ENCODE peak calls at places on chromosomes 4 and X, in five cellular contexts. One of them, this sample, is unnamed.

GRCh38 chrX:57453901-57454300 is 137.9 kb upstream of the ZXDB start:
- DNase-seq in esophagus squamous epithelium: no peak
- DNase-seq in sigmoid colon: no peak
- DNase-seq in cardiac muscle cell: peak; percentile 17
- DNase-seq in stomach: no peak
- DNase-seq in this sample: no peak

GRCh38 chrX:774536-774935 is 143.9 kb downstream of the SHOX start:
- DNase-seq in esophagus squamous epithelium: no peak
- DNase-seq in sigmoid colon: no peak
- DNase-seq in cardiac muscle cell: no peak
- DNase-seq in stomach: no peak
- DNase-seq in this sample: no peak

GRCh38 chrX:107730991-107731766 is 44.4 kb downstream of the TSC22D3 start:
- DNase-seq in esophagus squamous epithelium: no peak
- DNase-seq in sigmoid colon: no peak
- DNase-seq in cardiac muscle cell: no peak
- DNase-seq in stomach: no peak
- DNase-seq in this sample: no peak

GRCh38 chrX:31060013-31060412 is 11.8 kb downstream of the FTHL17 start:
- DNase-seq in esophagus squamous epithelium: no peak
- DNase-seq in sigmoid colon: no peak
- DNase-seq in cardiac muscle cell: no peak
- DNase-seq in stomach: no peak
- DNase-seq in this sample: no peak

GRCh38 chrX:107448625-107449468 is 605 bp upstream of the FRMPD3 start:
- DNase-seq in esophagus squamous epithelium: no peak
- DNase-seq in sigmoid colon: no peak
- DNase-seq in cardiac muscle cell: peak; percentile 64
- DNase-seq in stomach: no peak
- DNase-seq in this sample: no peak

GRCh38 chrX:2584216-2584615 is 83.4 kb upstream of the DHRSX start:
- DNase-seq in esophagus squamous epithelium: no peak
- DNase-seq in sigmoid colon: no peak
- DNase-seq in cardiac muscle cell: peak; percentile 26
- DNase-seq in stomach: no peak
- DNase-seq in this sample: no peak

GRCh38 chrX:107505223-107505622 is 55.8 kb downstream of the FRMPD3 start:
- DNase-seq in esophagus squamous epithelium: no peak
- DNase-seq in sigmoid colon: no peak
- DNase-seq in cardiac muscle cell: no peak
- DNase-seq in stomach: no peak
- DNase-seq in this sample: no peak

GRCh38 chr4:148216321-148216720 is 225.9 kb downstream of the NR3C2 start:
- DNase-seq in esophagus squamous epithelium: no peak
- DNase-seq in sigmoid colon: no peak
- DNase-seq in cardiac muscle cell: no peak
- DNase-seq in stomach: no peak
- DNase-seq in this sample: no peak

GRCh38 chrX:1506916-1507315 is 30.1 kb downstream of the P2RY8 start:
- DNase-seq in esophagus squamous epithelium: no peak
- DNase-seq in sigmoid colon: no peak
- DNase-seq in cardiac muscle cell: no peak
- DNase-seq in stomach: no peak
- DNase-seq in this sample: no peak

GRCh38 chr4:183073838-183074145 is 25.3 kb upstream of the WWC2 start:
- DNase-seq in esophagus squamous epithelium: no peak
- DNase-seq in sigmoid colon: no peak
- DNase-seq in cardiac muscle cell: no peak
- DNase-seq in stomach: no peak
- DNase-seq in this sample: no peak

GRCh38 chrX:108070891-108071290 is 20.5 kb downstream of the PSMD10 start:
- DNase-seq in esophagus squamous epithelium: no peak
- DNase-seq in sigmoid colon: no peak
- DNase-seq in cardiac muscle cell: no peak
- DNase-seq in stomach: no peak
- DNase-seq in this sample: no peak

GRCh38 chr4:87901426-87901825 is 68.7 kb downstream of the MEPE start:
- DNase-seq in esophagus squamous epithelium: no peak
- DNase-seq in sigmoid colon: no peak
- DNase-seq in cardiac muscle cell: no peak
- DNase-seq in stomach: no peak
- DNase-seq in this sample: no peak

GRCh38 chrX:110081740-110082139 is 78.8 kb downstream of the TMEM164 start:
- DNase-seq in esophagus squamous epithelium: no peak
- DNase-seq in sigmoid colon: peak; percentile 72
- DNase-seq in cardiac muscle cell: no peak
- DNase-seq in stomach: peak; percentile 39
- DNase-seq in this sample: no peak

GRCh38 chrX:153413731-153414130 is 2.5 kb downstream of the ZFP92 start:
- DNase-seq in esophagus squamous epithelium: no peak
- DNase-seq in sigmoid colon: no peak
- DNase-seq in cardiac muscle cell: no peak
- DNase-seq in stomach: no peak
- DNase-seq in this sample: no peak

GRCh38 chr4:112418092-112418491 is 97.9 kb downstream of the NEUROG2 start:
- DNase-seq in esophagus squamous epithelium: no peak
- DNase-seq in sigmoid colon: no peak
- DNase-seq in cardiac muscle cell: peak; percentile 11
- DNase-seq in stomach: no peak
- DNase-seq in this sample: no peak

GRCh38 chrX:49139713-49140112 is 16.2 kb upstream of the GPKOW start:
- DNase-seq in esophagus squamous epithelium: no peak
- DNase-seq in sigmoid colon: no peak
- DNase-seq in cardiac muscle cell: no peak
- DNase-seq in stomach: no peak
- DNase-seq in this sample: no peak

GRCh38 chr4:17624821-17625220 is 10.4 kb downstream of the MED28 start:
- DNase-seq in esophagus squamous epithelium: no peak
- DNase-seq in sigmoid colon: no peak
- DNase-seq in cardiac muscle cell: no peak
- DNase-seq in stomach: no peak
- DNase-seq in this sample: no peak

GRCh38 chrX:7283741-7284140 is 135.8 kb upstream of the PUDP start:
- DNase-seq in esophagus squamous epithelium: no peak
- DNase-seq in sigmoid colon: no peak
- DNase-seq in cardiac muscle cell: no peak
- DNase-seq in stomach: no peak
- DNase-seq in this sample: no peak

GRCh38 chr4:53653484-53654053 is 62.3 kb upstream of the LNX1 start:
- DNase-seq in esophagus squamous epithelium: no peak
- DNase-seq in sigmoid colon: no peak
- DNase-seq in cardiac muscle cell: no peak
- DNase-seq in stomach: peak; percentile 82
- DNase-seq in this sample: no peak

GRCh38 chr4:187598246-187598645 is 397.3 kb upstream of the ZFP42 start:
- DNase-seq in esophagus squamous epithelium: no peak
- DNase-seq in sigmoid colon: no peak
- DNase-seq in cardiac muscle cell: no peak
- DNase-seq in stomach: no peak
- DNase-seq in this sample: no peak

GRCh38 chr4:7677086-7677485 is 242.4 kb upstream of the PSAPL1 start:
- DNase-seq in esophagus squamous epithelium: no peak
- DNase-seq in sigmoid colon: no peak
- DNase-seq in cardiac muscle cell: no peak
- DNase-seq in stomach: no peak
- DNase-seq in this sample: no peak

GRCh38 chrX:118349188-118349587 is 3.3 kb downstream of the WDR44 start:
- DNase-seq in esophagus squamous epithelium: no peak
- DNase-seq in sigmoid colon: no peak
- DNase-seq in cardiac muscle cell: no peak
- DNase-seq in stomach: no peak
- DNase-seq in this sample: no peak

GRCh38 chr4:1232661-1233621 is 16.0 kb downstream of the CTBP1 start:
- DNase-seq in esophagus squamous epithelium: no peak
- DNase-seq in sigmoid colon: peak; percentile 68
- DNase-seq in cardiac muscle cell: no peak
- DNase-seq in stomach: no peak
- DNase-seq in this sample: no peak

GRCh38 chr4:69957209-69957608 is 8.3 kb downstream of the CSN2 start:
- DNase-seq in esophagus squamous epithelium: no peak
- DNase-seq in sigmoid colon: no peak
- DNase-seq in cardiac muscle cell: no peak
- DNase-seq in stomach: no peak
- DNase-seq in this sample: no peak

GRCh38 chrX:55312655-55313054 is 47.9 kb upstream of the PAGE3 start:
- DNase-seq in esophagus squamous epithelium: no peak
- DNase-seq in sigmoid colon: no peak
- DNase-seq in cardiac muscle cell: no peak
- DNase-seq in stomach: no peak
- DNase-seq in this sample: no peak

GRCh38 chr4:158913766-158914165 is 144.9 kb downstream of the FNIP2 start:
- DNase-seq in esophagus squamous epithelium: no peak
- DNase-seq in sigmoid colon: no peak
- DNase-seq in cardiac muscle cell: no peak
- DNase-seq in stomach: no peak
- DNase-seq in this sample: no peak
- H3K4me3 ChIP-seq in esophagus squamous epithelium: no peak overlapping the region
- H3K4me3 ChIP-seq in sigmoid colon: no peak overlapping the region
- H3K4me3 ChIP-seq in cardiac muscle cell: no peak overlapping the region
- H3K4me3 ChIP-seq in stomach: no peak overlapping the region
- H3K4me3 ChIP-seq in this sample: no peak overlapping the region

DNA sequence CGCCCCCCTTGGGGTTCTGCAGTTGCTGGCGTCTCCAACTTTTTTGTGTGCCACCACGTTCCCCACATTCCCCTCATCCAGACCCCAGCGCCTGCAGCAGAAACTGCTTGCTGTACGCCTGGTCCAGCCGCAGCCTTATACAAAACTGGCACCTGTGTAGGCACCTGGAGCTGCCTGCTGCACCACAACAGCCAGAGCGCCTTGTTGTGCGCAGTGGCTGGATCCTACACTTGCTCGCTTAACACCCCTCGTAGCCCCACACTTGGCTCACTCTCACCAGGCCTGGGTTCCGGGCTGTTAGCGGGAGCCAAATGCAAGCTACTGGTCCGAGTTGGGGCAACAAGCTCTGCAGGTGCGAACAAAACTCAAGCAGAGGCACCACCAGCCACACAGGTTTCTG is 136.8 kb downstream of the TECRL start:
- DNase-seq in esophagus squamous epithelium: no peak
- DNase-seq in sigmoid colon: no peak
- DNase-seq in cardiac muscle cell: no peak
- DNase-seq in stomach: no peak
- DNase-seq in this sample: no peak
- H3K9me3 ChIP-seq in esophagus squamous epithelium: no peaks in the 10 kb centered on the region
- H3K9me3 ChIP-seq in sigmoid colon: no peaks in the 10 kb centered on the region
- H3K9me3 ChIP-seq in cardiac muscle cell: no peaks in the 10 kb centered on the region
- H3K9me3 ChIP-seq in stomach: no peaks in the 10 kb centered on the region
- H3K9me3 ChIP-seq in this sample: no peaks in the 10 kb centered on the region

GRCh38 chr4:72323227-72323626 is 245.8 kb downstream of the ADAMTS3 start:
- DNase-seq in esophagus squamous epithelium: no peak
- DNase-seq in sigmoid colon: no peak
- DNase-seq in cardiac muscle cell: no peak
- DNase-seq in stomach: no peak
- DNase-seq in this sample: no peak

GRCh38 chr4:72320185-72320948 is 248.7 kb downstream of the ADAMTS3 start:
- DNase-seq in esophagus squamous epithelium: no peak
- DNase-seq in sigmoid colon: no peak
- DNase-seq in cardiac muscle cell: no peak
- DNase-seq in stomach: no peak
- DNase-seq in this sample: no peak

GRCh38 chr4:72318771-72319170 is 250.2 kb downstream of the ADAMTS3 start:
- DNase-seq in esophagus squamous epithelium: no peak
- DNase-seq in sigmoid colon: no peak
- DNase-seq in cardiac muscle cell: no peak
- DNase-seq in stomach: no peak
- DNase-seq in this sample: no peak

GRCh38 chr4:72314869-72315268 is 254.2 kb downstream of the ADAMTS3 start:
- DNase-seq in esophagus squamous epithelium: no peak
- DNase-seq in sigmoid colon: no peak
- DNase-seq in cardiac muscle cell: peak; percentile 61
- DNase-seq in stomach: no peak
- DNase-seq in this sample: no peak

GRCh38 chr4:72319596-72319995 is 249.4 kb downstream of the ADAMTS3 start:
- DNase-seq in esophagus squamous epithelium: no peak
- DNase-seq in sigmoid colon: no peak
- DNase-seq in cardiac muscle cell: no peak
- DNase-seq in stomach: no peak
- DNase-seq in this sample: no peak
- H3K4me3 ChIP-seq in esophagus squamous epithelium: no peak overlapping the region
- H3K4me3 ChIP-seq in sigmoid colon: no peak overlapping the region
- H3K4me3 ChIP-seq in cardiac muscle cell: no peak overlapping the region
- H3K4me3 ChIP-seq in stomach: no peak overlapping the region
- H3K4me3 ChIP-seq in this sample: no peak overlapping the region

GRCh38 chr4:147233-147632 is 22.9 kb downstream of the ZNF718 start:
- DNase-seq in esophagus squamous epithelium: no peak
- DNase-seq in sigmoid colon: no peak
- DNase-seq in cardiac muscle cell: no peak
- DNase-seq in stomach: no peak
- DNase-seq in this sample: no peak

GRCh38 chr4:146621-147020 is 22.3 kb downstream of the ZNF718 start:
- DNase-seq in esophagus squamous epithelium: no peak
- DNase-seq in sigmoid colon: no peak
- DNase-seq in cardiac muscle cell: no peak
- DNase-seq in stomach: no peak
- DNase-seq in this sample: no peak
- H3K9me3 ChIP-seq in esophagus squamous epithelium: peaks cover 99% of the 10 kb centered on the region
- H3K9me3 ChIP-seq in sigmoid colon: peaks cover 14% of the 10 kb centered on the region
- H3K9me3 ChIP-seq in cardiac muscle cell: peaks cover 4% of the 10 kb centered on the region
- H3K9me3 ChIP-seq in stomach: peaks cover 73% of the 10 kb centered on the region
- H3K9me3 ChIP-seq in this sample: peaks cover 32% of the 10 kb centered on the region

GRCh38 chrX:9291666-9292065 is 173.2 kb upstream of the TBL1X start:
- DNase-seq in esophagus squamous epithelium: no peak
- DNase-seq in sigmoid colon: no peak
- DNase-seq in cardiac muscle cell: peak; percentile 80
- DNase-seq in stomach: no peak
- DNase-seq in this sample: no peak
- H3K4me3 ChIP-seq in esophagus squamous epithelium: peak overlapping the region; percentile 30
- H3K4me3 ChIP-seq in sigmoid colon: no peak overlapping the region
- H3K4me3 ChIP-seq in cardiac muscle cell: no peak overlapping the region
- H3K4me3 ChIP-seq in stomach: no peak overlapping the region
- H3K4me3 ChIP-seq in this sample: no peak overlapping the region

DNA sequence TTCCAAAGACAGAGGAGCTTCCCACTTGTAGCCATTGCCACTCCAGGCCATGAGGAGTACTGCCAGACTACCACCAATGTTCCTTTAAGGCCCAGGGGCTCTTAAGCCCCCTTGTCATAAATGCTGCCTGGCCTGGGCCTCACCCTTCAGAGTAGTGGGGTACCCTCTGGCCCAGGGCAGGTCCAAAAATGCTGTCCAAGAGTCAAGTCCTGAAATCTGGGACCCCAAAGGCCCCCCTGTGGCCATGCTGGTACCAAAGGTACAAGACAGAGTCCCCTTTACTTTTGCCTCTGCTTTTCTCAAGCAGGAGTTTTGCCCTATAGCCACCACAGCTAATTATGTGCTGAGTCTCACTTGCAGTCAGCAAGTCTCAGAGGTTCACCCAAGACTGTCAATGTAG is 16.4 kb downstream of the RAB33B start:
- DNase-seq in esophagus squamous epithelium: no peak
- DNase-seq in sigmoid colon: no peak
- DNase-seq in cardiac muscle cell: no peak
- DNase-seq in stomach: no peak
- DNase-seq in this sample: no peak
- H3K9me3 ChIP-seq in esophagus squamous epithelium: peaks cover 7% of the 10 kb centered on the region
- H3K9me3 ChIP-seq in sigmoid colon: no peaks in the 10 kb centered on the region
- H3K9me3 ChIP-seq in cardiac muscle cell: no peaks in the 10 kb centered on the region
- H3K9me3 ChIP-seq in stomach: peaks cover 8% of the 10 kb centered on the region
- H3K9me3 ChIP-seq in this sample: no peaks in the 10 kb centered on the region